ENCODE peak calls at places on chromosomes 7 and 10, in eight cellular contexts. S is right cardiac atrium, V is GM12891, X is HT1080, N is PC-9, R is uterus, I is tibial artery, P is mammary epithelial cell. T is an unnamed sample.

GRCh38 chr7:73906874-73907273 is 45.9 kb downstream of the TMEM270 start:
- DNase-seq in S (peak), V (no peak), X (no peak), N (no peak), R (no peak), I (no peak), P (no peak), T (no peak)

GRCh38 chr10:116589911-116590310 is 848 bp upstream of the PNLIPRP1 start:
- DNase-seq in S (no peak), V (no peak), X (no peak), N (no peak), R (no peak), I (no peak), P (no peak), T (no peak)

GRCh38 chr10:59791602-59792001 is 38.3 kb upstream of the MRLN start:
- DNase-seq in S (no peak), V (no peak), X (no peak), N (no peak), R (no peak), I (no peak), P (no peak), T (no peak)

GRCh38 chr10:64648915-64649314 is 1127.7 kb downstream of the REEP3 start:
- DNase-seq in S (no peak), V (no peak), X (peak), N (no peak), R (no peak), I (peak), P (no peak), T (no peak)

GRCh38 chr7:151865070-151865670 is 11.7 kb downstream of the PRKAG2 start:
- DNase-seq in S (no peak), V (no peak), X (no peak), N (no peak), R (no peak), I (no peak), P (no peak), T (no peak)

GRCh38 chr10:79046991-79047874 is 21.5 kb upstream of the ZMIZ1 start:
- DNase-seq in S (peak), V (no peak), X (no peak), N (no peak), R (peak), I (peak), P (no peak), T (no peak)

GRCh38 chr7:90713628-90714027 is 117.5 kb downstream of the CDK14 start:
- DNase-seq in S (no peak), V (no peak), X (no peak), N (no peak), R (no peak), I (no peak), P (no peak), T (no peak)

GRCh38 chr7:127589901-127590300 is 1.7 kb downstream of the ARF5 start:
- DNase-seq in S (no peak), V (no peak), X (no peak), N (no peak), R (no peak), I (no peak), P (no peak), T (no peak)

GRCh38 chr7:73451780-73452398 is 18.3 kb downstream of the FZD9 start:
- DNase-seq in S (no peak), V (no peak), X (peak), N (no peak), R (no peak), I (no peak), P (peak), T (no peak)

GRCh38 chr10:16521311-16522016 is at the start of gene C1QL3:
- DNase-seq in S (no peak), V (peak), X (peak), N (no peak), R (no peak), I (no peak), P (peak), T (peak)

GRCh38 chr10:76576276-76576962 is 1061.2 kb downstream of the KCNMA1 start:
- DNase-seq in S (peak), V (no peak), X (no peak), N (no peak), R (no peak), I (no peak), P (peak), T (no peak)

GRCh38 chr10:131178956-131179355 is 132.6 kb downstream of the TCERG1L start:
- DNase-seq in S (no peak), V (no peak), X (no peak), N (no peak), R (no peak), I (no peak), P (no peak), T (no peak)

GRCh38 chr7:1893025-1893424 is 222.9 kb downstream of the ELFN1 start:
- DNase-seq in S (peak), V (no peak), X (no peak), N (peak), R (no peak), I (no peak), P (no peak), T (no peak)

GRCh38 chr10:96299383-96299782 is 4.9 kb upstream of the DNTT start:
- DNase-seq in S (no peak), V (no peak), X (no peak), N (no peak), R (no peak), I (no peak), P (no peak), T (no peak)

GRCh38 chr10:7406712-7407333 is 4.0 kb downstream of the SFMBT2 start:
- DNase-seq in S (peak), V (no peak), X (no peak), N (no peak), R (peak), I (no peak), P (no peak), T (no peak)

GRCh38 chr10:117472872-117473271 is 69.7 kb upstream of the EMX2 start:
- DNase-seq in S (no peak), V (no peak), X (no peak), N (no peak), R (no peak), I (no peak), P (no peak), T (no peak)

GRCh38 chr10:110643670-110644597 is at the start of gene RBM20:
- DNase-seq in S (peak), V (peak), X (no peak), N (no peak), R (no peak), I (no peak), P (peak), T (peak)

GRCh38 chr10:119541459-119542356 is 811 bp downstream of the RGS10 start:
- DNase-seq in S (peak), V (no peak), X (no peak), N (peak), R (peak), I (no peak), P (no peak), T (no peak)

GRCh38 chr10:75568721-75569120 is 137.3 kb downstream of the LRMDA start:
- DNase-seq in S (no peak), V (no peak), X (no peak), N (no peak), R (no peak), I (no peak), P (peak), T (no peak)

GRCh38 chr7:92178928-92179373 is at the start of gene LRRD1:
- DNase-seq in S (peak), V (peak), X (peak), N (peak), R (peak), I (peak), P (peak), T (peak)

GRCh38 chr10:92695679-92696605 is 6.2 kb downstream of the HHEX start:
- DNase-seq in S (peak), V (no peak), X (no peak), N (no peak), R (no peak), I (no peak), P (no peak), T (no peak)

GRCh38 chr10:113187066-113187777 is 237.2 kb downstream of the TCF7L2 start:
- DNase-seq in S (peak), V (no peak), X (no peak), N (no peak), R (peak), I (peak), P (peak), T (no peak)

GRCh38 chr7:235576-236395 is 43.4 kb downstream of the FAM20C start:
- DNase-seq in S (peak), V (no peak), X (no peak), N (peak), R (no peak), I (no peak), P (no peak), T (no peak)

GRCh38 chr7:127290801-127291361 is 38.1 kb upstream of the GRM8 start:
- DNase-seq in S (no peak), V (no peak), X (no peak), N (no peak), R (no peak), I (no peak), P (peak), T (no peak)

GRCh38 chr10:116819999-116820677 is 29.2 kb upstream of the ENO4 start:
- DNase-seq in S (no peak), V (no peak), X (no peak), N (no peak), R (no peak), I (no peak), P (no peak), T (no peak)

GRCh38 chr7:114939484-114940097 is 17.7 kb downstream of the MDFIC start:
- DNase-seq in S (no peak), V (no peak), X (no peak), N (no peak), R (no peak), I (no peak), P (no peak), T (no peak)

GRCh38 chr7:81925530-81925929 is 155.7 kb upstream of the HGF start:
- DNase-seq in S (no peak), V (no peak), X (no peak), N (no peak), R (no peak), I (no peak), P (no peak), T (no peak)

GRCh38 chr7:825386-825785 is 6.9 kb upstream of the SUN1 start:
- DNase-seq in S (no peak), V (no peak), X (no peak), N (no peak), R (no peak), I (no peak), P (no peak), T (no peak)

GRCh38 chr10:29078919-29079318 is 210.0 kb upstream of the LYZL1 start:
- DNase-seq in S (no peak), V (no peak), X (no peak), N (no peak), R (no peak), I (no peak), P (no peak), T (no peak)

GRCh38 chr7:45131891-45132290 is 20.4 kb upstream of the TBRG4 start:
- DNase-seq in S (no peak), V (no peak), X (no peak), N (no peak), R (no peak), I (no peak), P (no peak), T (no peak)

GRCh38 chr7:100835903-100836811 is 8.8 kb upstream of the EPHB4 start:
- DNase-seq in S (peak), V (no peak), X (no peak), N (no peak), R (peak), I (no peak), P (peak), T (no peak)

GRCh38 chr7:46747222-46747621 is 826.1 kb upstream of the IGFBP3 start:
- DNase-seq in S (no peak), V (no peak), X (peak), N (no peak), R (no peak), I (no peak), P (no peak), T (no peak)

T was measured in GM12892.